ENCODE peak calls at places on chromosome 1, in four cellular contexts. C, G, K and A are unnamed samples.

GRCh38 chr1:14334336-14335176 is 263.9 kb upstream of the KAZN start:
- DNase-seq in C (peak; percentile 26), K (no peak), G (no peak), A (no peak)

GRCh38 chr1:22503721-22504410 is 52.2 kb downstream of the ZBTB40 start:
- DNase-seq in C (peak; percentile 49), G (no peak), K (peak; percentile 25), A (no peak)

GRCh38 chr1:35184495-35185199 is 8.3 kb downstream of the SFPQ start:
- DNase-seq in C (no peak), G (no peak), K (no peak), A (no peak)

GRCh38 chr1:41646186-41646585 is 161.7 kb upstream of the EDN2 start:
- DNase-seq in G (no peak), K (no peak), C (no peak), A (no peak)

GRCh38 chr1:97340951-97341350 is 579.9 kb downstream of the DPYD start:
- DNase-seq in G (no peak), K (peak; percentile 77), C (peak; percentile 78), A (no peak)

GRCh38 chr1:192958350-192958749 is 100.8 kb downstream of the UCHL5 start:
- DNase-seq in K (no peak), C (no peak), G (no peak), A (no peak)

GRCh38 chr1:162310337-162310736 is 66.3 kb downstream of the SPATA46 start:
- DNase-seq in K (no peak), G (no peak), C (no peak), A (no peak)

GRCh38 chr1:48943826-48944225 is 167.1 kb upstream of the BEND5 start:
- DNase-seq in K (no peak), G (no peak), C (peak; percentile 64), A (no peak)

GRCh38 chr1:84834419-84835064 is 58.5 kb downstream of the LPAR3 start:
- DNase-seq in C (peak; percentile 84), K (peak; percentile 59), G (no peak), A (no peak)

GRCh38 chr1:153968000-153968363 is 280 bp downstream of the CREB3L4 start:
- DNase-seq in G (no peak), C (peak; percentile 47), K (no peak), A (no peak)

GRCh38 chr1:245311887-245312286 is 157.1 kb downstream of the KIF26B start:
- DNase-seq in C (no peak), K (no peak), G (no peak), A (no peak)

GRCh38 chr1:167387251-167387910 is 130.9 kb downstream of the CD247 start:
- DNase-seq in G (no peak), K (no peak), C (no peak), A (no peak)

GRCh38 chr1:185880779-185881333 is 146.7 kb downstream of the HMCN1 start:
- DNase-seq in C (no peak), K (no peak), G (no peak), A (no peak)

GRCh38 chr1:6464514-6464836 is 1.5 kb downstream of the TNFRSF25 start:
- DNase-seq in C (no peak), K (no peak), G (no peak), A (no peak)

GRCh38 chr1:67685558-67686271 is 714 bp downstream of the GADD45A start:
- DNase-seq in G (no peak), K (no peak), C (peak; percentile 82), A (peak; percentile 74)

GRCh38 chr1:180563013-180563827 is 4.5 kb downstream of the OVAAL start:
- DNase-seq in C (peak; percentile 78), G (no peak), K (peak; percentile 58), A (no peak)

GRCh38 chr1:202659974-202660373 is 50.3 kb downstream of the SYT2 start:
- DNase-seq in C (no peak), K (no peak), G (no peak), A (peak; percentile 45)

GRCh38 chr1:216457356-216457755 is 34.1 kb upstream of the USH2A start:
- DNase-seq in K (no peak), G (no peak), C (no peak), A (no peak)

GRCh38 chr1:248055261-248055660 is 8.6 kb downstream of the OR2L3 start:
- DNase-seq in G (no peak), K (no peak), C (no peak), A (no peak)

GRCh38 chr1:175893192-175893591 is 149.8 kb upstream of the TNR start:
- DNase-seq in G (no peak), K (no peak), C (no peak), A (no peak)

GRCh38 chr1:28877132-28877781 is 37.1 kb upstream of the EPB41 start:
- DNase-seq in C (peak; percentile 80), G (peak; percentile 81), K (peak; percentile 67), A (peak; percentile 91)

GRCh38 chr1:169111472-169111871 is 5.0 kb downstream of the ATP1B1 start:
- DNase-seq in C (no peak), K (no peak), G (no peak), A (no peak)

GRCh38 chr1:180907313-180908055 is 5.2 kb upstream of the KIAA1614 start:
- DNase-seq in C (no peak), G (no peak), K (no peak), A (no peak)

GRCh38 chr1:1381294-1381693 is 6.3 kb upstream of the AURKAIP1 start:
- DNase-seq in G (no peak), C (no peak), K (no peak), A (no peak)

GRCh38 chr1:230126529-230127104 is 59.6 kb downstream of the GALNT2 start:
- DNase-seq in K (no peak), G (no peak), C (no peak), A (no peak)

GRCh38 chr1:230122361-230123279 is 55.6 kb downstream of the GALNT2 start:
- DNase-seq in C (no peak), K (no peak), G (no peak), A (no peak)

GRCh38 chr1:230125633-230126528 is 58.8 kb downstream of the GALNT2 start:
- DNase-seq in C (peak; percentile 60), G (no peak), K (no peak), A (no peak)

GRCh38 chr1:230123280-230124186 is 56.5 kb downstream of the GALNT2 start:
- DNase-seq in G (no peak), K (peak; percentile 68), C (no peak), A (no peak)

GRCh38 chr1:230124187-230125128 is 57.4 kb downstream of the GALNT2 start:
- DNase-seq in G (no peak), C (no peak), K (peak; percentile 45), A (no peak)
- H3K9ac ChIP-seq in G (no peak overlapping the region), C (no peak overlapping the region), K (no peak overlapping the region), A (no peak overlapping the region)

GRCh38 chr1:16151985-16152384 is 3.9 kb downstream of the EPHA2 start:
- DNase-seq in C (no peak), G (no peak), K (no peak), A (no peak)
- H3K9ac ChIP-seq in C (no peak overlapping the region), G (no peak overlapping the region), K (peak overlapping the region; percentile 24), A (no peak overlapping the region)

GRCh38 chr1:37474051-37474696 is at the start of gene ZC3H12A:
- DNase-seq in G (peak; percentile 85), C (peak; percentile 94), K (peak; percentile 85), A (peak; percentile 97)

GRCh38 chr1:37472994-37473393 is 1.4 kb upstream of the ZC3H12A start:
- DNase-seq in G (no peak), K (no peak), C (no peak), A (no peak)

GRCh38 chr1:37474697-37475379 is 458 bp downstream of the ZC3H12A start:
- DNase-seq in K (no peak), C (peak; percentile 75), G (no peak), A (peak; percentile 55)

GRCh38 chr1:37472281-37472680 is 2.1 kb upstream of the ZC3H12A start:
- DNase-seq in G (no peak), C (no peak), K (no peak), A (no peak)

GRCh38 chr1:37473431-37474050 is 839 bp upstream of the ZC3H12A start:
- DNase-seq in C (peak; percentile 31), K (no peak), G (no peak), A (no peak)
- H3K9ac ChIP-seq in C (peak overlapping the region; percentile 92), K (no peak overlapping the region), G (peak overlapping the region; percentile 89), A (peak overlapping the region; percentile 67)

DNA sequence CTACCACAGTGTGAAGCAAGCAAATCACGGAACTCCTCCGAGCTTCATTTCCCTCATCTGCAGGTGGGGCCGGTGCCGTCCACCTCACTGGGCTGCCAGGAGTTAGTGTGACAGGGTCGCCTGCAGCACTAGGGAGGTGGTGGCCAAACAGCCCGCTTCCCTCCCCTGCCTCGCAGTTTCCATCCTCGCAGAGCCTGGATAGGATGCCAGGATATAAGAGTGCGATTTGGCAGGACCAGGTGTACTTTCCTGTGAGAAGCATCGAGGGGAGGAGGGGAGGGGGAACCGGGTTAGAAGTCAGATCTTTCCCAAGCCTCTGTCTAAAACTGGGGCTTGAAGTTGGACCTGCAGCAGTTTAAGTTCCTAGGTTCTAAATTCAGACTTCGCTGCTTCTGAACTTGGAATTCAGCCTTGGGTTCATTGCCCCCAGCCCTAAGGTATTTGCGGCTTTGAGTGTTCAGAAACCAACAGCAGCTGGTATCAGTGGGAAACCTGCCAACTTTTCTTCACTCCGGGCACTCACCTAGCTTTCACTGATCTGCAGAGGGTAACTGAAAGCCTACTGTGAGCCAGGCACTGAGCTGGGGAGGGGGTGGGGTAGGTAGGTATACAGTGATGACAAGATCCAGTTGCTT is 1.7 kb upstream of the JUN start:
- DNase-seq in G (no peak), K (peak; percentile 63), C (no peak), A (peak; percentile 47)
- H3K9ac ChIP-seq in G (no peak overlapping the region), K (peak overlapping the region; percentile 98), C (peak overlapping the region; percentile 97), A (peak overlapping the region; percentile 88)

DNA sequence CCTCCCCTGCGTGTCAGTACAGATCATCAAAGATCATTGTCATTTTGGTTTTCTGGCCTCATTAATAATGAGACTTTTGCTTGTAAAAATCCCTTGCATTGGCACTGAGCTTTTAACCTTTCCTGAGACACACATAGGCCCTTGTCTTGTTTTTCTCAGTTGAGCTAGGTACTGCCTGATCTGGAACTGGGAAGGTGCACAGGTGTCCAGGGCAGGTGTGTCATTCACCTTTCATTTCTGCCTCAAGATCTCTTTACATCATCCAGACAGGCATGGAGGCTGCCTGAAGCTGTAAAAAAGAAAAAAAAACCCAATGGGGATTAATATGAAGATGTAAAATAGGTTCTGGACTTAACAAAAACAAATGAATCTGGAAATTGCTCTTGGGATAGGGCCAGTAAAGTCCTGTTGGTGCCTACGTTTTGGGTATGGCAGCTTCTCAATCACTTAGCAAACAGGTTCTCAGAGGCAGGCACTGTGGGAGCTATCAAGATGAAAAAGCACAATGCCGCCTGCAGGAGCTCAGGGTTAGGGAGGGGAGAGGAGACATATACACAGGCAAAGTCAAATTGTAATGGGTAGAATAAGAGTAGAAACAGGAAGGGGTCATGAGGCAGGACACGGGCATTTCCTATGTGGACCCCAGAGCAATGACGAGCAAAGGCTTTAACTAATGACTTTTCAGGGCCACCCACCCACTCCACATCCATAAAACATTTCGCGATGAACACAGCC is 1.0 kb upstream of the KCNC4 start:
- DNase-seq in C (no peak), G (no peak), K (no peak), A (no peak)
- H3K9ac ChIP-seq in C (peak overlapping the region; percentile 81), G (peak overlapping the region; percentile 96), K (no peak overlapping the region), A (peak overlapping the region; percentile 73)

GRCh38 chr1:199009447-199009846 is 370.6 kb downstream of the PTPRC start:
- DNase-seq in G (no peak), K (no peak), C (no peak), A (peak; percentile 57)
- H3K9ac ChIP-seq in G (no peak overlapping the region), K (no peak overlapping the region), C (no peak overlapping the region), A (no peak overlapping the region)

DNA sequence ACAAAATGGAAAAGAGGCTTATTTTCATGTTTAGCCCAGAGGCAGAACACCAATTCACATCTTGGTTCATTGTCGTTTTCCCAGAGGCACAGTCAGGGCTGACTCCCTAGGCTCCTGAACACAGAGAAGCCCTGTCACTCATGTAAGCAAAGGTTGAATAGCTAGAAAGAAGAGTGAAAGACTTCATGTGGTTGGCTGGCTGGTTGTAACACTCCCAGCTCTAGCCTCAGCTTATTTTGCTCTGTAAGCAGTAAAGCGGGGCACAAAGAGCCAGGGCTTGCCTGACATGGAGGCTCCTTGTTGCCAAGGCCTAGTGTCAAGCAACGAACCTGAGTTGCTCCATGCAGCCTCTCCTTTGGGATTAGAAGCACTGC is 148.3 kb downstream of the TSEN15 start:
- DNase-seq in K (no peak), C (no peak), G (no peak), A (no peak)
- H3K9ac ChIP-seq in K (no peak overlapping the region), C (no peak overlapping the region), G (no peak overlapping the region), A (no peak overlapping the region)